ENCODE peak calls at places on chromosomes 5 and 9, in eight cellular contexts. V is fibroblast of lung, M is neural progenitor cell, S is kidney, X is IMR-90, Z is PC-3, E is endodermal cell, Q is NT2/D1. O is an unnamed sample.

GRCh38 chr9:128554155-128554862 is 1.9 kb downstream of the SPTAN1 start:
- DNase-seq in Z (peak), S (no peak), E (peak), M (peak), Q (no peak), V (peak), X (peak), O (peak)

GRCh38 chr5:103452666-103453065 is 109.9 kb downstream of the NUDT12 start:
- DNase-seq in S (no peak), Z (peak), M (no peak), Q (no peak), E (no peak), V (no peak), X (peak), O (peak)

GRCh38 chr9:69170231-69170630 is 3.8 kb upstream of the TJP2 start:
- DNase-seq in Q (no peak), E (no peak), V (no peak), M (no peak), Z (no peak), S (no peak), X (peak), O (no peak)

GRCh38 chr5:90386099-90386710 is 23.4 kb downstream of the CETN3 start:
- DNase-seq in Z (peak), E (no peak), Q (no peak), M (no peak), X (peak), V (peak), S (no peak), O (peak)

GRCh38 chr5:80925940-80926339 is 34.2 kb upstream of the RASGRF2 start:
- DNase-seq in M (no peak), Q (no peak), S (no peak), X (no peak), Z (no peak), V (no peak), E (no peak), O (no peak)

GRCh38 chr9:87545858-87546257 is 48.2 kb downstream of the DAPK1 start:
- DNase-seq in E (no peak), X (peak), M (no peak), V (peak), Q (no peak), Z (no peak), S (no peak), O (peak)

GRCh38 chr9:109843651-109844050 is 63.7 kb downstream of the PALM2AKAP2 start:
- DNase-seq in M (no peak), S (peak), V (peak), Z (no peak), Q (no peak), X (no peak), E (no peak), O (no peak)

GRCh38 chr5:37304888-37305287 is 55.7 kb upstream of the CPLANE1 start:
- DNase-seq in Q (no peak), E (no peak), X (no peak), M (no peak), Z (no peak), S (no peak), V (no peak), O (no peak)

GRCh38 chr5:133907075-133907474 is 61.4 kb downstream of the C5orf15 start:
- DNase-seq in Q (no peak), M (no peak), S (no peak), V (no peak), E (no peak), X (no peak), Z (no peak), O (no peak)

GRCh38 chr9:121927636-121928035 is 165.5 kb downstream of the TTLL11 start:
- DNase-seq in X (no peak), Q (no peak), Z (no peak), M (no peak), V (no peak), S (no peak), E (no peak), O (no peak)

GRCh38 chr5:34524123-34524522 is 132.0 kb upstream of the RAI14 start:
- DNase-seq in X (peak), V (peak), M (no peak), E (no peak), Z (peak), Q (no peak), S (no peak), O (peak)

GRCh38 chr5:42143361-42143760 is 218.3 kb downstream of the FBXO4 start:
- DNase-seq in Q (no peak), E (no peak), Z (no peak), S (no peak), X (no peak), V (no peak), M (no peak), O (no peak)

GRCh38 chr5:172634106-172634899 is 6.8 kb upstream of the NEURL1B start:
- DNase-seq in Q (no peak), X (no peak), M (no peak), Z (no peak), E (no peak), V (no peak), S (no peak), O (no peak)

DNA sequence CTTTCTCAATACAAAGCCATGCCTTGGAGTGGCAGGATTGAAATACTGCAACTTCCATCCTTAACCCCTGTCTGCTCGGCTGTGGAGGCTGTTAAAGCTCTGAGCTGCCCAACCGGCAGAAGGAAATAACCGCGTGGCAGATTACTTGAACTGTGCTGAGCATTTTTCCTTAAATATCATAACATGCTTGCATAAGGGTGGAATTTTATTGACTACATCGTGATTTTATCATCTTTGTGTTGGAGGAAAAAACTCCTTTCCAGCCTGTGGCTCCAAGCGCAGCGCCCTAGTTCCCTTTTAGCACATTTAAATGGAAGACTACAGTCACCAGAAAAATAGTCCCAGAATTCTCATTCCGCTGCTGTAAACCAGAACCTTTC is 1.6 kb downstream of the SHC3 start:
- DNase-seq in V (peak), E (peak), M (peak), Z (no peak), S (no peak), Q (no peak), X (peak), O (no peak)
- H3K4me3 ChIP-seq in V (peak), E (peak), M (peak), Z (peak), S (peak), Q (peak), X (peak), O (peak)

GRCh38 chr5:89346573-89346972 is 463.6 kb upstream of the MEF2C start:
- DNase-seq in V (no peak), Z (no peak), E (no peak), M (no peak), Q (no peak), S (no peak), X (peak), O (no peak)

GRCh38 chr5:89338935-89339334 is 456.0 kb upstream of the MEF2C start:
- DNase-seq in S (no peak), Q (no peak), E (no peak), M (no peak), X (peak), V (peak), Z (peak), O (peak)

GRCh38 chr5:89342106-89342876 is 459.3 kb upstream of the MEF2C start:
- DNase-seq in X (peak), S (no peak), E (no peak), V (peak), Z (no peak), Q (no peak), M (no peak), O (peak)

GRCh38 chr5:89343666-89344065 is 460.7 kb upstream of the MEF2C start:
- DNase-seq in Q (no peak), E (no peak), V (no peak), Z (no peak), X (peak), M (no peak), S (no peak), O (no peak)
- H3K9ac ChIP-seq in Q (no peak), E (no peak), V (no peak), Z (no peak), X (no peak), M (no peak), S (no peak), O (no peak)

DNA sequence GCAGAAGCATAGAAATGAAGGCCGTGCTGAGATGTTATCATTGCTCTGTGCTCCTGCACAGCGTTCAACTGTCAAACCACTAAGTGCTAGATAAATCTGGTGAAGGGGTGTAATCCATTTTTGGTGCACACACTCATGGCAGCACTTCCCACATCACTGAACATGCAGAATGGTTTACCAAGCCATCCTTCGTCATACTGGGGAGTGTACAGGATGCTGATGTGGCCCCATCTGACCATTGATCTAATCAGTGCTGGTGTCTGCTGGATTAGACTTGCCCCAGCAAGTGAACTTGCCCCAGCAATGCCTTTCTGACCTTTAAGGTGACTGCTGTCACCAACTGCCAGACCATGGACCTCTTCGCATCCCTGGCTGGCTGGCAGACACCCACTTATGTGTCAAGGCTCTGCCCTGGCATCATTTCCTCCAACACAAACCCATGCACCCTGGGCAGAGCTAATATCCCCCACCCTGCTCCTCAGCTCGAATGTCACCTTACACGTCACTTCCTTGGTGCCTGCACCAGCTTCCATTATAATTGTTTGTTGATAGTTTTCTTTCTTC is 4.2 kb upstream of the SEMA4D start:
- DNase-seq in E (no peak), Q (no peak), X (no peak), S (no peak), M (no peak), Z (no peak), V (no peak), O (no peak)
- H3K4me3 ChIP-seq in E (no peak), Q (no peak), X (no peak), S (no peak), M (no peak), Z (no peak), V (no peak), O (no peak)

GRCh38 chr5:170092702-170093101 is 13.0 kb upstream of the FOXI1 start:
- DNase-seq in Z (no peak), E (no peak), X (no peak), V (no peak), S (no peak), M (no peak), Q (no peak), O (no peak)

GRCh38 chr5:170081616-170082015 is 24.1 kb upstream of the FOXI1 start:
- DNase-seq in M (no peak), Q (no peak), S (no peak), V (no peak), E (peak), X (no peak), Z (no peak), O (no peak)

GRCh38 chr5:170082701-170083100 is 23.0 kb upstream of the FOXI1 start:
- DNase-seq in M (no peak), V (no peak), S (no peak), Z (no peak), E (no peak), Q (no peak), X (no peak), O (no peak)

DNA sequence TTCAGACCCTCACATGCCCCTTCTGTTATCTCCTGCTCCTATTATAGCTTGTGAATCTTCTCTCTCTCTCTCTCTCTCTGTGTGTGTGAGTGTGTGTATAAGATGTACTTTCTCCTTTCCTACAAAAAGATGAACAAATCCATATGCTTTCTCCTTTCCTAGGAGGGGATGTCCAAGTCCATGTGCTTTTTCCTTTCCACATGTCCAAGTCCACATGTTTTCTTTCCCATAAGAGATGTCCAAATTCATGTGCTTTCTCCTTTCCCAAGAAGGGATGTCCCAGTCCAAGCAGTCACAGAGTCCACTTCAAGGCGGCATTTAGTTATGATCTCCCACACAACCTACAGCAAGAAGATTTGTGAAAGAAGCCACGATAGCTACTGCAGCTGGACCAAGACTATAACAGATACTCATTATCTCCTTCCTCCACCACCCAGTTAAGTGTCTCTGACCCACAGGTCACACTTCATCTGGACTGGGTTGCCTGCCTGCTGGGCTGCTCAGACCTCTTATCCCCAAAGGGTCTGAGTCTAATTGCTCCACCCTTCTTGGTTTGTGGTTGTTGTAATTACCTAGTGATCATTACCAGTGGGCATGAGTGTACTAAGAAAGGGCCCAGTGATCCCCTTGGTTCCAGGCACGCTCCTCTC is 18.4 kb upstream of the FOXI1 start:
- DNase-seq in Q (no peak), M (no peak), Z (no peak), S (no peak), V (no peak), X (no peak), E (no peak), O (no peak)
- H3K9ac ChIP-seq in Q (no peak), M (no peak), Z (no peak), S (no peak), V (no peak), X (no peak), E (no peak), O (no peak)

GRCh38 chr5:55160493-55161209 is 680 bp downstream of the GPX8 start:
- DNase-seq in M (peak), E (peak), Z (peak), V (peak), X (peak), Q (peak), S (peak), O (peak)

GRCh38 chr5:55154893-55155292 is 5.1 kb upstream of the GPX8 start:
- DNase-seq in E (no peak), Z (peak), X (peak), V (peak), S (no peak), M (no peak), Q (no peak), O (peak)

DNA sequence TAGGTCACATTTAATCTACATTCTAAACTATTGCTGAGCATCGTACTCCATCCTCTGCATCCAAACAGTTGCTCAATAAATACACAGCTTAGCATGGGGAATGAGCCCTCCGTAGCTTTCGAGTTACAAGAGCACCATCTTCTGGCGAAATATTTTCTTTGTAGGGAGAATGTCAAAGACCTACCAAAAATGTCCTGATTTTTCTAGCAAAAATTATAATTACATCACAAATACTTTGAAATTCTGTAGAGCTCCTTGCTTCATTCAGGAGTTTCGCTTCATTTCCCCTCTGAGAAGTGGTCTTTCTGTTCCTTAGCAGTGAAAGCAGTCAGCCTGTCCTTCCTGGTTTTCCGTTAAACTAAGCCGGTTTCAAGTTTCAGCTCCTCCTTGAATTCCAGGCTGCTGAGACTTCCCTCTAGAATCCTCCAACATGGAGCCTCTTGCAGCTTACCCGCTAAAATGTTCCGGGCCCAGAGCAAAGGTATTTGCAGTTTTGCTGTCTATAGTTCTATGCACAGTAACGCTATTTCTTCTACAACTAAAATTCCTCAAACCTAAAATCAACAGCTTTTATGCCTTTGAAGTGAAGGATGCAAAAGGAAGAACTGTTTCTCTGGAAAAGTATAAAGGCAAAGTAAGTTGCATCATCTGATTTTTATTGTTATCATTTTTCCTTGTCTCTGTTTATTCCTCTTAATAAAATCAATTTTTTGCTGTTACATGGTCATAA is at the start of gene GPX8:
- DNase-seq in Q (peak), E (peak), V (peak), X (peak), Z (peak), M (peak), S (no peak), O (peak)
- H3K4me3 ChIP-seq in Q (peak), E (peak), V (peak), X (peak), Z (peak), M (peak), S (peak), O (peak)

O was measured in adipocyte.